ENCODE peak calls at places on chromosomes 3 and 15, in four cellular contexts. O, P, M and T are unnamed samples. For H3K4me1, the result is how much of the 10 kb centered on the place peaks cover.

GRCh38 chr15:96153938-96154337 is 176.6 kb upstream of the NR2F2 start:
- DNase-seq in M (no peak), P (no peak), O (no peak), T (no peak)

GRCh38 chr3:195834675-195835583 is 23.2 kb upstream of the MUC4 start:
- DNase-seq in P (no peak), M (no peak), O (no peak), T (peak)

GRCh38 chr3:4565806-4566501 is 72.8 kb downstream of the ITPR1 start:
- DNase-seq in O (no peak), M (no peak), P (no peak), T (no peak)

GRCh38 chr3:125129512-125129962 is 73.7 kb upstream of the HEG1 start:
- DNase-seq in M (peak), P (peak), O (peak), T (peak)

GRCh38 chr3:113532698-113533533 is 561 bp downstream of the SIDT1 start:
- DNase-seq in O (no peak), P (peak), M (no peak), T (peak)

GRCh38 chr3:196634224-196634623 is 5.3 kb upstream of the NRROS start:
- DNase-seq in O (no peak), P (no peak), M (no peak), T (peak)

GRCh38 chr15:79451361-79451999 is 19.3 kb downstream of the MINAR1 start:
- DNase-seq in M (peak), P (no peak), O (no peak), T (no peak)

GRCh38 chr3:46643701-46644100 is 31.4 kb downstream of the FAM240A start:
- DNase-seq in P (no peak), O (no peak), M (no peak), T (no peak)

GRCh38 chr3:14228611-14229470 is 50.2 kb downstream of the LSM3 start:
- DNase-seq in P (no peak), O (no peak), M (no peak), T (no peak)

GRCh38 chr3:42097166-42097946 is 6.2 kb downstream of the TRAK1 start:
- DNase-seq in P (no peak), O (no peak), M (no peak), T (no peak)

GRCh38 chr15:64452988-64453688 is 7.2 kb upstream of the ZNF609 start:
- DNase-seq in P (peak), O (peak), M (no peak), T (no peak)

GRCh38 chr3:179655236-179655635 is 2.4 kb downstream of the USP13 start:
- DNase-seq in O (no peak), P (no peak), M (no peak), T (no peak)

GRCh38 chr3:58491506-58492384 is at the start of gene KCTD6:
- DNase-seq in O (peak), P (peak), M (peak), T (peak)
- TF ChIP-seq POLR2A in O (peak), P (no peak), M (no peak), T (no peak)

GRCh38 chr3:49124991-49125670 is 4.5 kb upstream of the USP19 start:
- DNase-seq in O (no peak), M (no peak), P (no peak), T (no peak)
- TF ChIP-seq CTCF in O (no peak), M (no peak), P (no peak), T (no peak)

DNA sequence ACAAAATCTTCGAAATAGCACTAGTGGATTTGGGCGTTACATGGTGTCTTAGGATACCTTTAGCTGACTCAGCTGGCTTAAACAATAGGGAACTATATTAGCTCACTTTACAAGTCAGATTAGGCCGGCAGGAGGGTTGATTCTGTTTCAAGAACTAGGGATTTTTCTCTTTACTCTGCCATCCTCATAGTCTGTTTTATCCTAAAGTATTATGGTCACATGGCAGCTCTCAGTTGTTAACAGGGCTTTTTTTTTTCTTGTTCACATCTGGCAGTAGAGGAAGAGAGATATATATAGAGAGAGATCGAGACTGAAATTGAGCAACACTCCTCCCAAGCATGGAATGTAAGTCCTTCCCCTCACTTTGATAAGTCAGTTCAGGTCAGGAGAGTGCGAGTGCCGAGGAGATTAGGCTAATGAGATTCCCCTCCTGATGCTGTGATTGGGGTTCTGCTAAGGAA is 32.9 kb downstream of the CHP1 start:
- DNase-seq in P (no peak), M (no peak), O (no peak), T (no peak)
- H3K4me1 ChIP-seq in P (under half), M (under half), O (under half), T (under half)

GRCh38 chr3:73030073-73030597 is 31.3 kb upstream of the EBLN2 start:
- DNase-seq in P (no peak), O (no peak), M (no peak), T (no peak)

GRCh38 chr3:73026702-73027101 is 30.1 kb downstream of the PPP4R2 start:
- DNase-seq in M (no peak), P (no peak), O (no peak), T (no peak)

GRCh38 chr3:73026111-73026510 is 29.5 kb downstream of the PPP4R2 start:
- DNase-seq in P (no peak), M (no peak), O (no peak), T (no peak)

GRCh38 chr3:73029321-73029796 is 32.1 kb upstream of the EBLN2 start:
- DNase-seq in P (no peak), O (no peak), M (no peak), T (no peak)

GRCh38 chr3:73028803-73029202 is 32.2 kb downstream of the PPP4R2 start:
- DNase-seq in P (no peak), O (no peak), M (no peak), T (no peak)
- TF ChIP-seq POLR2A in P (no peak), O (no peak), M (no peak), T (no peak)

DNA sequence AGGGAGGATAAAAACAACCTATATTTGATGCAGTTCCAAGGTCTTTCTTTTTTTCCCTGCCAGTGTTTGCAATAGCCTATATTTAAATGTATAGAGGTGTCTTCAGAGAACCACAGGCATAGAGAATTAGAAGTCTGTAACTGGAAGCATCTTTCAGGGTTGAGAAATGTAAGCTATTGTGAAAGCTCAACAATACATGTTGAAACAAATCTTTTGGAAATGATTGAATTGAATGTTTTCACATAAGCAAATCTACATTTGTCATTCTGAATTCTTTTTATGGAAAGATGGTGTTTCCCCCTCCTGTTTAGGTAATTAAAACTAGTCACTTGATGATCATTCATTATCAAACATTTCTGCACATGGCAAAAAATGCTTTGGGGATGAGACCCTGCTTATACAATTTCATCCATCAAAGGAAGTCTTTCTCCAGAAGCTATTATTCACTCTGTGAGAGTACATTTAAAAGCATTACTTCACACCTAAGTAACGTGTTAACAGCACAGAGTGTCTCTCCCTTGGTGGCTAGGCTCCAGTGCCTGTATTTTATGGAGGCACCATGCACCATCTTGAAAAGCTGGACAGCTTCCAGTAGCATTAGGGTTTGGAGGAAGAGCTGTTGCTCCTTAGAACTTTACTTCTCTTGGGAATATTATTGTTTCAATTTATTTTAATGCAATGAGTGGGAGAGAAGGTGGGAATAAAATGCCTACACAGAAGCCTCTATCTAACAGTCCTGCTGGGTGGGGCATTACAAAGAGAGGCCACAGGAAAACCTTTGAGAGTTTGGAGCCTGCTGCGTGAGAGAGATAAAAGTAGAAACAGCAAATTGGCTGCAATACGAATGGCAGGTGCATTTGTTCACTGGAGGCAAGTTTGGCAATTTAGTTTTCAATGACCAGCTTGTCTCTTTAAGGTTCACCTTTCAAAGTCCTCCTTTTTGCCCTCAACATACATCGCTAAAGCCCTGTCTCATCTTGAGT is 406.0 kb downstream of the LSAMP start:
- DNase-seq in P (no peak), O (no peak), M (no peak), T (no peak)
- TF ChIP-seq CTCF in P (no peak), O (no peak), M (no peak), T (no peak)

GRCh38 chr3:30660128-30660525 is 53.7 kb downstream of the TGFBR2 start:
- DNase-seq in O (no peak), M (no peak), P (no peak), T (no peak)

GRCh38 chr3:30658328-30659052 is 52.1 kb downstream of the TGFBR2 start:
- DNase-seq in O (no peak), M (no peak), P (no peak), T (no peak)

GRCh38 chr3:30659270-30660127 is 53.1 kb downstream of the TGFBR2 start:
- DNase-seq in P (no peak), M (no peak), O (no peak), T (no peak)

GRCh38 chr3:30661107-30661873 is 54.9 kb downstream of the TGFBR2 start:
- DNase-seq in M (no peak), O (no peak), P (no peak), T (no peak)

GRCh38 chr3:30660656-30661055 is 54.3 kb downstream of the TGFBR2 start:
- DNase-seq in M (no peak), P (no peak), O (no peak), T (no peak)
- H3K4me1 ChIP-seq in M (half or more), P (half or more), O (under half), T (under half)

GRCh38 chr15:75348563-75349350 is 1.9 kb downstream of the NEIL1 start:
- DNase-seq in P (peak), O (no peak), M (no peak), T (peak)
- TF ChIP-seq POLR2A in P (no peak), O (no peak), M (no peak), T (no peak)

DNA sequence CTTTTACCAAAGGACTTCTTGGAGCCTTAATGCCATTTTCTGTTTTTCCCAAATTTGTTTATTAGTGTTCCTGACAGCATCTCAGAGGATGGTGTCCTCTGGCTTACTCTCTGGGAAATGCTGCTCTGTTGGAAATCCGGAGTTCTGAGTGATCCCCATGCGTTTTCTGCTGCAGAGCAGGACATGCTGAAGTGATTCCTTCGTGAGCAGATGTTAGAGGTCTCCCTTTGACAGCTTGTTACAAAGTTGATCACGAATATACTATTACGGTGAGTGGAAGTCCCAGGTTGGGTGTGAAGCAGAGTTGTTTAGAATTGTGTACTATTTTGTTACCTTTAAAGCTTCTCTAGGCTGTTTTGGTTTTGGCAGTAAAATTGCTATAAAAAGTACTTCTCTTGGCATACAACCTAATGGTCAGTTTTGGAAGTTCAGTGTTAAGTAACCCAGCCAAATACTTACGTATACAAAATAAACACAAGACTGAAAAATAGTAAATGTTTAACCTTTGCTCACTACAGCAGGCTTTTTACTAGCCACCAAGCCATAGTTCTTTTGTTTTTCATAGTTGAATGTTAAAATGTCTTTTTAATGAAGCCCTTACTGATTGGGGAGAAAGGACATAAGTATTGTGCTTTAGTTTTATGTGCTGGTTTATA is 15.0 kb upstream of the GOLGA6L9 start:
- DNase-seq in P (no peak), O (no peak), M (no peak), T (no peak)
- TF ChIP-seq CTCF in P (no peak), O (no peak), M (no peak), T (no peak)

GRCh38 chr15:89817701-89818280 is 3.1 kb upstream of the ANPEP start:
- DNase-seq in M (no peak), P (no peak), O (no peak), T (no peak)

GRCh38 chr15:89820651-89821611 is 6.3 kb upstream of the ANPEP start:
- DNase-seq in O (no peak), M (no peak), P (no peak), T (no peak)

GRCh38 chr15:89822030-89822429 is 7.4 kb upstream of the ANPEP start:
- DNase-seq in M (no peak), P (no peak), O (no peak), T (no peak)

GRCh38 chr15:89815769-89816168 is 1.1 kb upstream of the ANPEP start:
- DNase-seq in P (no peak), M (no peak), O (no peak), T (no peak)

DNA sequence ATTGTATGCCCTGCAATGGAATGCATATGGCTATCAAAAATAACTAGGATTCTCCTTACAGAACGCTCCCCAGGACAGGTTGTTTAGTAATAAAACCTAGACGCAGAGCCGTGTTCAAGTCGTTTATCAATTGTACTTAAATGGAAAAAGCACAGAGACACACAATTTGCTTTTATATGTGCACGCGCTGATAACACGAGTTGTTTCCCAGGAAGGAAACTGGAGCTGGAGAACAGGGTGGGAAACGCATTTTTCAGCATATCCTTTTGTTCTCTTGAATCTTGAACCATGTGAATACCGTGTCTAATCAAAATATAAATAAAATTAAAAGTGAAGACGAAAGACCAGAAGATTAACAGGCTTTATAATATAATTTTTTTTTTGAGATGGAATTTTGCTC is 3.6 kb upstream of the ANPEP start:
- DNase-seq in M (no peak), O (no peak), P (no peak), T (no peak)
- H3K4me1 ChIP-seq in M (under half), O (under half), P (under half), T (under half)

GRCh38 chr3:52085883-52086282 is 29.5 kb upstream of the DUSP7 start:
- DNase-seq in O (no peak), M (no peak), P (no peak), T (no peak)

GRCh38 chr3:52086461-52086860 is 30.1 kb upstream of the DUSP7 start:
- DNase-seq in O (no peak), P (no peak), M (no peak), T (no peak)

GRCh38 chr3:52087728-52088127 is 31.4 kb upstream of the DUSP7 start:
- DNase-seq in M (no peak), O (no peak), P (no peak), T (no peak)

GRCh38 chr3:52088445-52089367 is 32.3 kb upstream of the DUSP7 start:
- DNase-seq in O (peak), P (no peak), M (no peak), T (no peak)

GRCh38 chr3:52086939-52087675 is 30.7 kb upstream of the DUSP7 start:
- DNase-seq in O (no peak), M (no peak), P (no peak), T (no peak)
- TF ChIP-seq POLR2A in O (no peak), M (no peak), P (no peak), T (no peak)